ENCODE peak calls at places on chromosomes 13 and 19, in eight cellular contexts. K, L, H, P, G, Y, Q and B are unnamed samples.

GRCh38 chr19:11505504-11506100 is at the start of gene ZNF653:
- DNase-seq in K (peak; percentile 96), L (peak; percentile 97), H (peak; percentile 98), P (peak; percentile 92), G (peak; percentile 99), Y (peak; percentile 73), Q (peak; percentile 94), B (peak; percentile 95)

GRCh38 chr13:35866801-35867200 is 264.4 kb downstream of the DCLK1 start:
- DNase-seq in K (no peak), L (peak; percentile 65), H (no peak), P (peak; percentile 39), G (no peak), Y (no peak), Q (no peak), B (no peak)

GRCh38 chr13:35988648-35989081 is 142.5 kb downstream of the DCLK1 start:
- DNase-seq in K (no peak), L (no peak), H (no peak), P (no peak), G (no peak), Y (peak; percentile 92), Q (no peak), B (no peak)

GRCh38 chr13:110965038-110965754 is 50.3 kb upstream of the ANKRD10 start:
- DNase-seq in K (peak; percentile 88), L (no peak), H (no peak), P (no peak), G (no peak), Y (peak; percentile 78), Q (no peak), B (no peak)

GRCh38 chr13:102680842-102681725 is 13.8 kb downstream of the METTL21C start:
- DNase-seq in K (peak; percentile 42), L (no peak), H (no peak), P (no peak), G (no peak), Y (peak; percentile 14), Q (no peak), B (no peak)

GRCh38 chr19:4676955-4677731 is 7.0 kb upstream of the MYDGF start:
- DNase-seq in K (peak; percentile 28), L (peak; percentile 94), H (no peak), P (no peak), G (peak; percentile 84), Y (no peak), Q (peak; percentile 64), B (peak; percentile 87)

GRCh38 chr13:44050450-44051063 is 170.9 kb downstream of the LACC1 start:
- DNase-seq in K (peak; percentile 12), L (no peak), H (no peak), P (no peak), G (no peak), Y (no peak), Q (no peak), B (no peak)

GRCh38 chr13:38376551-38376950 is 26.9 kb downstream of the UFM1 start:
- DNase-seq in K (no peak), L (no peak), H (no peak), P (no peak), G (no peak), Y (no peak), Q (no peak), B (no peak)

GRCh38 chr19:51688665-51689571 is 4.2 kb upstream of the SPACA6 start:
- DNase-seq in K (no peak), L (peak; percentile 95), H (peak; percentile 98), P (peak; percentile 92), G (peak; percentile 91), Y (peak; percentile 97), Q (peak; percentile 88), B (peak; percentile 81)

GRCh38 chr19:52734340-52734892 is 428 bp downstream of the ZNF611 start:
- DNase-seq in K (no peak), L (peak; percentile 69), H (peak; percentile 79), P (peak; percentile 24), G (peak; percentile 59), Y (no peak), Q (no peak), B (no peak)

GRCh38 chr19:35166100-35167063 is 11.8 kb downstream of the FXYD5 start:
- DNase-seq in K (no peak), L (no peak), H (no peak), P (no peak), G (no peak), Y (no peak), Q (no peak), B (no peak)

GRCh38 chr13:111177081-111177711 is 62.1 kb downstream of the ARHGEF7 start:
- DNase-seq in K (peak; percentile 62), L (no peak), H (peak; percentile 81), P (peak; percentile 75), G (no peak), Y (peak; percentile 83), Q (peak; percentile 56), B (no peak)

GRCh38 chr13:26037302-26037701 is 14.5 kb downstream of the SHISA2 start:
- DNase-seq in K (peak; percentile 41), L (peak; percentile 94), H (no peak), P (no peak), G (peak; percentile 84), Y (no peak), Q (no peak), B (peak; percentile 69)

GRCh38 chr13:98071316-98071715 is 71.6 kb upstream of the FARP1 start:
- DNase-seq in K (no peak), L (no peak), H (no peak), P (no peak), G (no peak), Y (no peak), Q (no peak), B (no peak)

DNA sequence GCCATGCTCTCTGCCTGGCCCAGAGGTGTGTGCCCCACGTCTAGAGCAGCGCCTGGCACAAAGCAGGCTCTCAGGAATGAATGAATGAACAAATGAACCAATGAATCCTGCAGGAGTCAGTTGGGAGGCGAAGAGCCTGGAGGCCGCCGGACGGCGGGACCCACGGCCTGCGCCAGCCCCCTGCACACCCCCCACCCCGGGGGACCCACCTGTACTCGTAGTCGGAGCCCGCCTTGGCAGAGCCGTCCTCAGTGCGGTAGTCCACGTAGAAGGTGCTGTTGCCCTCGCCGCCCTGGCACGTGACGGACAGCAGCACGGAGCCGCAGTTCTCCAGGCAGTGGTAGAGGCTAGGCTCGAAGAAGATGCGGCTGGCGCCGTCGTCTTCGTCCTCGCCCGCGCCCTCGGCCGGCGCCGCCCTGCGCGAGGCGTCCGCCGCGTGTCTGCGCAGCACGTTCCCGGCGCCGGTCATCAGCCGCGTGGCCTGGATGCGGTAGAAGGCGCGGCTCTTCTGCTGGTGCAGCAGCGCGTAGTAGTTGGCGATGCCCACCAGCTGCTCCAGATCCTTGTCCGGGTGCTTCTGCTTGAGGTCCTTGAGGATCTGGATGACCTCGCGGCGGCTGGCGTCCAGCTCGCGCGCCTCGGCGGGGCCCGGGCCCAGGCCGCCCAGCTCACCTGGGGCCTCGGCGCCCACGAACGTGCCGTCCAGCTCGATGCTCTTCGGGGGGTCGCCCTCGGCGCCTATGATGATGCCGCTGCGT is 14.8 kb downstream of the SLC8A2 start:
- DNase-seq in K (no peak), L (no peak), H (peak; percentile 51), P (no peak), G (no peak), Y (no peak), Q (no peak), B (no peak)
- H3K4me3 ChIP-seq in K (no peak overlapping the region), L (no peak overlapping the region), H (no peak overlapping the region), P (peak overlapping the region; percentile 14), G (no peak overlapping the region), Y (no peak overlapping the region), Q (no peak overlapping the region), B (no peak overlapping the region)

DNA sequence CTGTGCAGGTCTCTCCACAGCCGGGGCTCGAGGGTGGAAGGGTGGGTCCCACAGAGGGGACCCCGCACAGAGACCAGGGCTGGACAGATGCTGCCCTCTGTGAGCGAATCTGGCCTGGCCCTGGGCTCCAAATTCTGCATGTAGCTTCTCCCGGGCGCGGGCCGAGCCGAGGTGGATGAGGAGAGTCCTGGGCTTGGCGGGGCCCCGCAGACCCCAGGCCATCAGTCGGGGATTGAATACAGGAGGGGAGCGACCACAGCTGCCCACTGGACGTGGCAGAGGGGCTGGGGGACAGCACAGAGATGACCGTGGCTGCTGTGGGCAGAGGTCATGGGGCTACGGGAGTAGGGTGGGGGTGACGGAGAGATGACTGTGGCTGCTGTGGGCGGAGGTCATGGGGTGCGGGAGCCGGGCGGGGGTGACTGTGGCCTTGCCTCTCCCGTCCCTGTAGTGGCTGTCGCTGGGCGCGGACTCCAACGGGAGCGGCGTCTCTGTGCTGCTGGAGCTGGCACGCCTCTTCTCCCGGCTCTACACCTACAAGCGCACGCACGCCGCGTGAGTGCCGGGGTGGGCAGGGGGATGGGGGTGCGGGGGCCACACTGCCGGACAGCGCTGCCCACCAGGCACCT is 15.5 kb downstream of the NCLN start:
- DNase-seq in K (no peak), L (no peak), H (no peak), P (no peak), G (no peak), Y (no peak), Q (no peak), B (no peak)
- H3K36me3 ChIP-seq in K (peaks cover 10% of the 10 kb centered on the region), L (peaks cover under 1% of the 10 kb centered on the region), H (no peaks in the 10 kb centered on the region), P (peaks cover 47% of the 10 kb centered on the region), G (no peaks in the 10 kb centered on the region), Y (no peaks in the 10 kb centered on the region), Q (peaks cover 66% of the 10 kb centered on the region), B (peaks cover 30% of the 10 kb centered on the region)

GRCh38 chr19:58379276-58379675 is 1.6 kb downstream of the ZNF837 start:
- DNase-seq in K (no peak), L (no peak), H (no peak), P (no peak), G (no peak), Y (no peak), Q (peak; percentile 39), B (no peak)

GRCh38 chr19:58382997-58383603 is 2.3 kb upstream of the ZNF837 start:
- DNase-seq in K (no peak), L (peak; percentile 31), H (no peak), P (no peak), G (no peak), Y (no peak), Q (peak; percentile 30), B (no peak)

GRCh38 chr19:58380037-58380735 is 644 bp downstream of the ZNF837 start:
- DNase-seq in K (no peak), L (no peak), H (no peak), P (no peak), G (no peak), Y (no peak), Q (no peak), B (no peak)

GRCh38 chr19:58380736-58381459 is at the start of gene ZNF837:
- DNase-seq in K (peak; percentile 100), L (peak; percentile 99), H (peak; percentile 99), P (peak; percentile 99), G (peak; percentile 100), Y (peak; percentile 99), Q (peak; percentile 100), B (peak; percentile 99)

GRCh38 chr19:58381460-58382220 is 810 bp upstream of the ZNF837 start:
- DNase-seq in K (no peak), L (peak; percentile 42), H (no peak), P (no peak), G (no peak), Y (no peak), Q (peak; percentile 56), B (no peak)
- H3K27ac ChIP-seq in K (peak overlapping the region; percentile 96), L (no peak overlapping the region), H (peak overlapping the region; percentile 71), P (peak overlapping the region; percentile 99), G (no peak overlapping the region), Y (peak overlapping the region; percentile 84), Q (peak overlapping the region; percentile 94), B (peak overlapping the region; percentile 98)

DNA sequence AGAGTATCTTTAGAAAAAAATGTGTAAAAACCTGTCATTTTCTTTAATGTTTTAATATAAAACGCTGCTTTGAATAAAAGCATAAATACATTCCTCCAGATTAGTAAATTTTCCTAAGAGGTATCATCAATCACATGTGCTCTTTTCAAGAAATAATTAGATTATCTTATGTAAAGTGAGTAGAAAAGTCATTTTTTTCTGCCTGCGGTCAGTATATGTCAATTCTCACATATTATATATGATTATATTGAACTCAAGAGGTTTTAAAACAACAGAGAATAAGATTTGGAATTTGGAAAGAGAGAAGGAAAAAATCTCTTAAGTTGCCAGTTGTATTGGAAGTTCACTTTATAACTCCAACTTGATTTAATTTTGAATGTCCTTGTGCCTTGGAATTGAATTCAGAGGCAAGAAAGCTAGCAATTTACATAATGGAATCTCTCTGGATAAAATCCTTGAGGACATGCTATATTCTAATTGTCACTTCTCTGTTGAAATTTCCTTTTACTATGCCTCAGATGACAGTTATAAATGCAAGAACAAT is 740.1 kb upstream of the SPRY2 start:
- DNase-seq in K (no peak), L (no peak), H (no peak), P (no peak), G (no peak), Y (no peak), Q (no peak), B (no peak)
- H3K4me3 ChIP-seq in K (no peak overlapping the region), L (no peak overlapping the region), H (no peak overlapping the region), P (no peak overlapping the region), G (no peak overlapping the region), Y (no peak overlapping the region), Q (no peak overlapping the region), B (no peak overlapping the region)